ENCODE peak calls at places on chromosomes 2 and 18, in ten cellular contexts. S is upper lobe of left lung; P is foreskin fibroblast; V is AML-193; N is heart left ventricle; F is stomach; E is activated naive CD4-positive, alpha-beta T cell; M is amygdala; X is tibial artery; R is GM10248. H is an unnamed sample.

GRCh38 chr18:40431071-40431998 is 1523.7 kb upstream of the PIK3C3 start:
- DNase-seq in S (no peak), P (no peak), V (no peak), N (no peak), F (no peak), E (no peak), M (no peak), X (no peak), R (no peak), H (no peak)

GRCh38 chr2:217886720-217887309 is 116.0 kb downstream of the TNS1 start:
- DNase-seq in S (peak), P (peak), V (peak), N (peak), F (peak), E (peak), M (no peak), X (peak), R (peak), H (no peak)

GRCh38 chr2:3447789-3448317 is 68.4 kb downstream of the TRAPPC12 start:
- DNase-seq in S (no peak), P (no peak), V (no peak), N (no peak), F (no peak), E (no peak), M (no peak), X (no peak), R (no peak), H (no peak)

GRCh38 chr18:51513525-51513924 is 316.0 kb upstream of the MEX3C start:
- DNase-seq in S (no peak), P (no peak), V (no peak), N (no peak), F (no peak), E (no peak), M (no peak), X (no peak), R (no peak), H (no peak)

GRCh38 chr2:172246649-172247048 is 143.9 kb upstream of the DLX2 start:
- DNase-seq in S (no peak), P (no peak), V (no peak), N (no peak), F (no peak), E (no peak), M (no peak), X (no peak), R (no peak), H (no peak)

GRCh38 chr2:227503433-227504406 is 31.8 kb downstream of the AGFG1 start:
- DNase-seq in S (peak), P (peak), V (no peak), N (no peak), F (peak), E (no peak), M (no peak), X (peak), R (no peak), H (no peak)

GRCh38 chr18:26909599-26910290 is 44.2 kb upstream of the AQP4 start:
- DNase-seq in S (no peak), P (no peak), V (no peak), N (no peak), F (no peak), E (no peak), M (no peak), X (no peak), R (no peak), H (no peak)

GRCh38 chr2:41610501-41611242 is 437.1 kb upstream of the PKDCC start:
- DNase-seq in S (no peak), P (no peak), V (no peak), N (peak), F (no peak), E (no peak), M (no peak), X (no peak), R (no peak), H (no peak)

GRCh38 chr18:9535430-9535972 is 60.2 kb downstream of the RALBP1 start:
- DNase-seq in S (no peak), P (peak), V (no peak), N (no peak), F (no peak), E (no peak), M (no peak), X (peak), R (no peak), H (peak)

GRCh38 chr18:48136051-48136543 is 205.6 kb upstream of the SMAD2 start:
- DNase-seq in S (no peak), P (no peak), V (no peak), N (peak), F (peak), E (no peak), M (no peak), X (peak), R (no peak), H (no peak)

GRCh38 chr2:206693399-206694137 is 24.6 kb downstream of the DYTN start:
- DNase-seq in S (peak), P (peak), V (peak), N (no peak), F (no peak), E (no peak), M (no peak), X (no peak), R (peak), H (peak)

GRCh38 chr2:96547203-96547641 is 10.7 kb downstream of the ARID5A start:
- DNase-seq in S (peak), P (no peak), V (no peak), N (no peak), F (no peak), E (no peak), M (no peak), X (peak), R (no peak), H (no peak)

H was measured in SK-N-MC.